ENCODE peak calls at places on chromosomes 13 and 19, in five cellular contexts. R is stomach, A is prostate gland, B is GM12865, W is activated B cell treated with CpG ODN at 0.5 μM for 24 hours. X is an unnamed sample.
A peak's percentile ranks its signal among the peaks of the same experiment; 100 is the strongest.

GRCh38 chr13:99299545-99300341 is 7.5 kb downstream of the GPR183 start:
- DNase-seq in A (no peak), R (no peak), W (no peak), B (no peak), X (no peak)

GRCh38 chr19:2761876-2762782 is 20.9 kb downstream of the SGTA start:
- DNase-seq in W (no peak), B (no peak), R (no peak), A (no peak), X (no peak)

GRCh38 chr13:112905086-112905485 is 63.9 kb upstream of the MCF2L start:
- DNase-seq in W (no peak), A (no peak), R (no peak), B (no peak), X (no peak)

GRCh38 chr19:56091751-56092546 is 29.1 kb downstream of the ZNF787 start:
- DNase-seq in A (no peak), R (no peak), W (no peak), B (no peak), X (no peak)

GRCh38 chr19:56837492-56837891 is 3.0 kb downstream of the PEG3 start:
- DNase-seq in R (peak; percentile 31), B (no peak), W (no peak), A (peak; percentile 63), X (no peak)

GRCh38 chr19:53389591-53390377 is 5.2 kb upstream of the ZNF765 start:
- DNase-seq in B (no peak), R (no peak), A (no peak), W (no peak), X (no peak)

GRCh38 chr13:24167666-24168391 is 7.3 kb downstream of the SPATA13 start:
- DNase-seq in B (no peak), A (no peak), R (no peak), W (no peak), X (no peak)

GRCh38 chr19:50432221-50432626 is 468 bp upstream of the MYBPC2 start:
- DNase-seq in W (no peak), A (no peak), R (no peak), B (no peak), X (no peak)

DNA sequence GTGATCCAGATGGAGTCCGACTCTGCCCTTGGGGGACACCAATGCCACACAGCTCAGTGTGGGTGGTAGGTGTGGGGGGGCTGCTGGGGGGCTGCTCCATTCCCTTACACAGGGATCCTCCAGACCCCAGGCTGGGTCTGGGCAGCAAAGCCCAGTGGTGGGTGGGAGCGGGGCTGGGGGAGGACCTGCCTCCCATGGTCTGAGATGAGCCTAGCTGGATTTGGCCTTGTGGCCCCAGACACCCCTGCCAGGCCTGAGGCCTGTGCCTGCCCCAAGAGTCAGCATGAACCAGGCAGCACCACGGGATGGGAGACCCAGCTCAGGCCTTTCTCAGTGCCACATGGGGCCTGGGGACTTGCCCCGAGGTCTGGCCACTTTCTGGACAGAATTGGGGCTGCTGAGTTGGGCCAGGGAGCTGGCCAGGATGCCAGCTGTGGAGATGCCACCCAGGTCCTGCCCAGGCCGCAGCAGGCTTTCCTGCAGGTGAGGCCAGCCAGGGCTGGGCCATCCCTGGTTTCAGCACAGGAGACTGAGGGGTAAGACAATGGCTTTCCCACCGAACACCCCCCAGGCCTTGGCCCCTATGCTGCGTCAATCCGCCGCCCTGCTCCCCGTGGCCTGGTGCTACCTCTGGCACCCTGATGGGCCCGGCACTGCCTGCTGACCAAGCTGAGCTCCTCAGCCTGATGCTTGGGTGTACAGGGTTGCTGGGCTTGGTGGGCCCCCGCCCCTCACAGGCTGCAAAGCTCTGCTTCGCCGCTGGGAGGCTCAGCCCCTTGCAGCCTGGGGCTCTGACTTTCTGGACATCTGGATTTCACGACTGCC is 24.2 kb downstream of the CEBPG start:
- DNase-seq in R (no peak), A (no peak), B (no peak), W (no peak), X (no peak)
- TF ChIP-seq CTCF in R (no peak), A (no peak), B (no peak), W (no peak), X (peak; percentile 48)

GRCh38 chr19:5827342-5827890 is 12.1 kb downstream of the FUT6 start:
- DNase-seq in R (no peak), A (no peak), W (no peak), B (no peak), X (no peak)
- TF ChIP-seq CTCF in R (no peak), A (no peak), W (no peak), B (no peak), X (no peak)

GRCh38 chr19:13902993-13903555 is 2.8 kb downstream of the BRME1 start:
- DNase-seq in B (peak; percentile 58), R (no peak), A (no peak), W (no peak), X (no peak)
- TF ChIP-seq CTCF in B (peak; percentile 41), R (no peak), A (no peak), W (no peak), X (peak; percentile 46)

GRCh38 chr13:80118507-80118906 is 222.4 kb downstream of the SPRY2 start:
- DNase-seq in B (no peak), A (no peak), W (no peak), R (no peak), X (no peak)

GRCh38 chr13:80118099-80118498 is 222.8 kb downstream of the SPRY2 start:
- DNase-seq in A (no peak), B (no peak), R (no peak), W (no peak), X (no peak)

GRCh38 chr13:80116107-80116506 is 224.8 kb downstream of the SPRY2 start:
- DNase-seq in A (no peak), W (no peak), R (no peak), B (no peak), X (no peak)

GRCh38 chr13:80115616-80116015 is 225.3 kb downstream of the SPRY2 start:
- DNase-seq in R (no peak), W (no peak), A (no peak), B (no peak), X (no peak)

DNA sequence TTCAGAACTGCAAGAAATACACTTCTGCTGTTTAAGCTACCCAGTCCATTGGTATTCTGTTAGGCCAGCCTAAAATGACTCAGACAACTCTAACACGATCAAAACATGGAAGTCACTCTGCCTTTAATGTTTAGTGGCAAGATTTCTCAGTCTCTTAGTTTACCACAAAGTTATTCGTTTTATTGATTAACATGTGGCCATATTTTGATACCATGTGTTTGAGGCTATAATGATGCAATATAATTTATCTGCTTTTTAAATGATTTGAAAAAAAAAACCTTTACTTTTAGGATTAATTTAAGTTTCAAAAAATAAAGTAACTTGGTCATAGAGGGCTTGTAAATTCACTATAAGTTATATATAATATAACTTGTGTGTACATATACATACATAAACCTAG is 223.4 kb downstream of the SPRY2 start:
- DNase-seq in W (no peak), B (no peak), R (no peak), A (no peak), X (no peak)
- TF ChIP-seq CTCF in W (no peak), B (no peak), R (no peak), A (no peak), X (no peak)

GRCh38 chr13:114110091-114110829 is 22.2 kb downstream of the RASA3 start:
- DNase-seq in W (peak; percentile 60), A (no peak), B (peak; percentile 86), R (peak; percentile 47), X (no peak)
- TF ChIP-seq CTCF in W (no peak), A (no peak), B (peak; percentile 36), R (no peak), X (peak; percentile 29)

DNA sequence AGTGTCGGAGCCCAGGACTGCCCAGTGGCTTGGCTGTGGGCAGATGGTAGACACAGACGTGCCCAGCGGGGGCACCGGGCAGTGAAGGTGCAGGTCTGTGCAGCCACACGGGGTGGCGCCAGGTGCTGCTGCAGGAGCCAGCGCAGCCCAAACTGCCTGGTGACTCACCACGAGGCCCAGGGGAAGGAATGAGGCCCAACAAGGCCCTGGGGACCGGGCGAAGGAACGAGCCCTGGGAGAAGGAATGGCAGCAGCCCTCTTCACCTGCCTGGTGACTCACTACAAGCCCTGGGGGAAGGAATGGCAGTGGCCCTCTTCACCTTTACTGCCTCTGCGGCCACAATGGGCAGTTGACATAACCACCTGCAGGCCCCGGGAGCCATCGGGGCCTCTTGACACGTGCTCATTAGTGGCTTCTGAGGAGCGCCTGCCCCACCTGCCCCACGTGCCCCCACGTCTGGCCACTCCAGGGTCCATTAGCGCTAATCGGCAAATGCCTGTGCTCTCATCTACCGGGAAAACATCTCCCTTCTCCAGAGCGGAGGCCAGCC is 9.3 kb downstream of the MED16 start:
- DNase-seq in R (no peak), W (no peak), A (no peak), B (no peak), X (no peak)
- TF ChIP-seq CTCF in R (no peak), W (no peak), A (no peak), B (no peak), X (no peak)

X was measured in osteocyte.